ENCODE peak calls at places on chromosomes 2 and 18, in eight cellular contexts. E is H54; G is CD4-positive, alpha-beta T cell; Z is thoracic aorta; Q is GM04504; B is adipocyte; Y is CD8-positive, alpha-beta memory T cell; W is MCF 10A. V is an unnamed sample.
A peak's percentile ranks its signal among the peaks of the same experiment; 100 is the strongest.

GRCh38 chr2:36697424-36698066 is 1.0 kb downstream of the VIT start:
- DNase-seq in B (peak; percentile 88), Z (no peak), E (no peak), Q (no peak), W (no peak), G (no peak), Y (no peak), V (no peak)

GRCh38 chr2:16216555-16216938 is 276.2 kb downstream of the MYCN start:
- DNase-seq in Y (no peak), Z (no peak), B (no peak), W (no peak), E (no peak), Q (no peak), G (no peak), V (no peak)

GRCh38 chr2:88055436-88056128 is at the start of gene KRCC1:
- DNase-seq in B (peak; percentile 97), G (peak; percentile 95), E (peak; percentile 92), Y (peak; percentile 94), Q (peak; percentile 85), W (peak; percentile 95), Z (peak; percentile 79), V (peak; percentile 91)

GRCh38 chr18:7722955-7723354 is 155.8 kb downstream of the PTPRM start:
- DNase-seq in W (no peak), B (no peak), Q (no peak), G (no peak), Z (no peak), E (no peak), Y (no peak), V (no peak)

GRCh38 chr2:173141666-173142065 is 66.0 kb downstream of the MAP3K20 start:
- DNase-seq in Z (no peak), W (no peak), Q (no peak), B (no peak), G (no peak), Y (no peak), E (no peak), V (no peak)

GRCh38 chr2:109367679-109368078 is 238.7 kb downstream of the SH3RF3 start:
- DNase-seq in Z (no peak), E (no peak), Q (no peak), Y (no peak), G (no peak), W (no peak), B (no peak), V (no peak)

GRCh38 chr2:96962567-96963203 is 23.7 kb downstream of the FAM178B start:
- DNase-seq in B (peak; percentile 36), Z (no peak), E (no peak), W (no peak), Y (peak; percentile 99), Q (no peak), G (peak; percentile 85), V (peak; percentile 68)

GRCh38 chr18:5625076-5625475 is 81.3 kb upstream of the EPB41L3 start:
- DNase-seq in B (no peak), Y (no peak), Q (no peak), E (no peak), Z (no peak), G (no peak), W (no peak), V (no peak)

GRCh38 chr2:17578466-17578928 is 38.0 kb downstream of the VSNL1 start:
- DNase-seq in G (no peak), E (no peak), B (no peak), W (no peak), Q (no peak), Y (no peak), Z (no peak), V (no peak)

GRCh38 chr2:169047253-169048250 is 16.4 kb upstream of the ABCB11 start:
- DNase-seq in Q (no peak), Y (no peak), W (no peak), B (no peak), E (no peak), G (no peak), Z (no peak), V (no peak)

GRCh38 chr2:203802277-203803045 is 65.1 kb upstream of the CTLA4 start:
- DNase-seq in E (no peak), Y (no peak), Q (peak; percentile 85), B (peak; percentile 70), Z (no peak), G (no peak), W (no peak), V (peak; percentile 20)

GRCh38 chr2:20622731-20623130 is 28.2 kb downstream of the HS1BP3 start:
- DNase-seq in G (no peak), W (no peak), Y (no peak), E (no peak), Z (no peak), B (no peak), Q (no peak), V (no peak)

GRCh38 chr2:99480390-99480789 is 9.4 kb downstream of the REV1 start:
- DNase-seq in G (no peak), Y (no peak), E (no peak), B (no peak), Q (no peak), Z (no peak), W (no peak), V (no peak)

GRCh38 chr18:10519999-10520935 is 5.6 kb upstream of the NAPG start:
- DNase-seq in Q (peak; percentile 93), Z (peak; percentile 60), B (peak; percentile 98), G (peak; percentile 33), W (peak; percentile 90), Y (peak; percentile 46), E (peak; percentile 29), V (peak; percentile 44)

GRCh38 chr2:34423301-34423700 is 824.2 kb upstream of the FAM98A start:
- DNase-seq in Q (no peak), E (no peak), W (no peak), B (no peak), Z (no peak), G (no peak), Y (no peak), V (no peak)

GRCh38 chr2:162012565-162012869 is 61.5 kb downstream of the DPP4 start:
- DNase-seq in Z (no peak), Y (no peak), Q (no peak), B (no peak), G (no peak), E (no peak), W (no peak), V (no peak)

GRCh38 chr2:7203056-7203467 is 285.9 kb downstream of the RNF144A start:
- DNase-seq in Y (peak; percentile 55), W (peak; percentile 61), B (peak; percentile 90), G (peak; percentile 42), E (no peak), Z (no peak), Q (peak; percentile 47), V (peak; percentile 44)

GRCh38 chr2:33395660-33396249 is 80.7 kb upstream of the RASGRP3 start:
- DNase-seq in W (peak; percentile 72), B (peak; percentile 71), Q (no peak), E (no peak), G (peak; percentile 9), Y (no peak), Z (no peak), V (peak; percentile 10)

GRCh38 chr2:72334806-72335205 is 187.1 kb upstream of the CYP26B1 start:
- DNase-seq in B (no peak), W (no peak), E (no peak), G (no peak), Q (no peak), Z (no peak), Y (no peak), V (no peak)

GRCh38 chr2:69305712-69306611 is 81.1 kb downstream of the GFPT1 start:
- DNase-seq in W (no peak), Z (no peak), E (no peak), G (no peak), B (no peak), Q (no peak), Y (no peak), V (no peak)

GRCh38 chr2:136530154-136530553 is 235.2 kb upstream of the THSD7B start:
- DNase-seq in Q (no peak), Y (no peak), G (no peak), Z (no peak), W (peak; percentile 3), E (no peak), B (no peak), V (no peak)

GRCh38 chr2:171893196-171893823 is 734 bp downstream of the SLC25A12 start:
- DNase-seq in B (peak; percentile 59), W (peak; percentile 5), E (no peak), G (no peak), Y (no peak), Q (no peak), Z (no peak), V (no peak)

GRCh38 chr18:13612111-13612997 is 114.0 kb downstream of the FAM210A start:
- DNase-seq in G (peak; percentile 54), Q (no peak), Y (peak; percentile 84), B (no peak), Z (no peak), E (no peak), W (no peak), V (peak; percentile 66)

GRCh38 chr2:118994172-118994700 is 52.2 kb downstream of the MARCO start:
- DNase-seq in Y (no peak), B (no peak), G (no peak), E (no peak), Z (no peak), Q (no peak), W (no peak), V (no peak)

GRCh38 chr2:120933693-120934092 is 198.0 kb downstream of the GLI2 start:
- DNase-seq in G (no peak), E (no peak), W (no peak), Q (no peak), B (no peak), Z (no peak), Y (no peak), V (no peak)

GRCh38 chr2:48725696-48726494 is 29.6 kb downstream of the LHCGR start:
- DNase-seq in B (no peak), W (no peak), Q (no peak), Y (no peak), G (no peak), Z (no peak), E (no peak), V (no peak)

GRCh38 chr18:8121091-8121490 is 488.1 kb upstream of the RAB12 start:
- DNase-seq in W (no peak), B (peak; percentile 30), Z (no peak), G (no peak), Y (no peak), E (no peak), Q (no peak), V (no peak)

GRCh38 chr2:81481242-81481993 is 1176.9 kb upstream of the LRRTM1 start:
- DNase-seq in B (no peak), Z (no peak), G (no peak), Q (no peak), E (peak; percentile 69), Y (no peak), W (no peak), V (no peak)

GRCh38 chr2:70471129-70471528 is 82.5 kb downstream of the TGFA start:
- DNase-seq in B (no peak), W (no peak), Z (no peak), Q (no peak), G (no peak), Y (no peak), E (peak; percentile 51), V (no peak)